ENCODE peak calls at places on chromosomes 7 and 10, in seven cellular contexts. S is cardiac muscle cell, T is right cardiac atrium, R is spleen, G is amniotic stem cell, X is glutamatergic neuron, I is neuronal stem cell. M is an unnamed sample.

GRCh38 chr7:100174582-100174981 is 2.6 kb downstream of the GPC2 start:
- DNase-seq in S (no peak), T (no peak), R (peak), G (no peak), X (no peak), I (no peak), M (no peak)

GRCh38 chr10:60849217-60849616 is 70.9 kb downstream of the CDK1 start:
- DNase-seq in S (no peak), T (peak), R (no peak), G (no peak), X (no peak), I (no peak), M (no peak)

GRCh38 chr10:31075434-31075833 is 43.8 kb upstream of the ZNF438 start:
- DNase-seq in S (no peak), T (no peak), R (no peak), G (peak), X (no peak), I (no peak), M (no peak)

GRCh38 chr7:27201231-27202017 is 1.5 kb upstream of the HOXA13 start:
- DNase-seq in S (no peak), T (no peak), R (peak), G (no peak), X (no peak), I (no peak), M (peak)

GRCh38 chr7:76423666-76424412 is 911 bp upstream of the ZP3 start:
- DNase-seq in S (peak), T (no peak), R (peak), G (no peak), X (no peak), I (no peak), M (no peak)

GRCh38 chr10:18060217-18060616 is 80.0 kb upstream of the CACNB2 start:
- DNase-seq in S (peak), T (peak), R (no peak), G (no peak), X (no peak), I (no peak), M (no peak)

GRCh38 chr7:47435889-47436312 is 146.0 kb downstream of the TNS3 start:
- DNase-seq in S (peak), T (peak), R (no peak), G (no peak), X (peak), I (peak), M (no peak)

GRCh38 chr10:78938695-78939672 is 129.8 kb upstream of the ZMIZ1 start:
- DNase-seq in S (no peak), T (no peak), R (peak), G (no peak), X (no peak), I (no peak), M (no peak)

GRCh38 chr7:73520673-73521635 is 1.1 kb downstream of the BAZ1B start:
- DNase-seq in S (peak), T (peak), R (no peak), G (no peak), X (peak), I (no peak), M (peak)

GRCh38 chr10:51651063-51651462 is 48.3 kb downstream of the CSTF2T start:
- DNase-seq in S (no peak), T (no peak), R (no peak), G (no peak), X (no peak), I (no peak), M (no peak)

GRCh38 chr7:129975309-129975708 is 22.5 kb upstream of the UBE2H start:
- DNase-seq in S (no peak), T (no peak), R (no peak), G (no peak), X (no peak), I (no peak), M (no peak)

GRCh38 chr10:103822052-103822716 is 33.2 kb downstream of the SH3PXD2A start:
- DNase-seq in S (no peak), T (no peak), R (peak), G (no peak), X (no peak), I (no peak), M (no peak)

GRCh38 chr7:101201695-101202602 is 1.1 kb upstream of the MOGAT3 start:
- DNase-seq in S (no peak), T (peak), R (no peak), G (no peak), X (no peak), I (no peak), M (peak)

GRCh38 chr7:96327429-96327828 is 5.5 kb upstream of the SLC25A13 start:
- DNase-seq in S (no peak), T (no peak), R (no peak), G (no peak), X (no peak), I (no peak), M (no peak)

GRCh38 chr7:41027428-41028115 is 675.3 kb downstream of the INHBA start:
- DNase-seq in S (no peak), T (no peak), R (no peak), G (peak), X (no peak), I (no peak), M (no peak)

GRCh38 chr7:12635830-12636229 is 51.6 kb upstream of the ARL4A start:
- DNase-seq in S (no peak), T (no peak), R (no peak), G (no peak), X (no peak), I (no peak), M (no peak)

GRCh38 chr7:111339006-111339405 is 223.3 kb downstream of the IMMP2L start:
- DNase-seq in S (no peak), T (no peak), R (no peak), G (no peak), X (no peak), I (no peak), M (no peak)

GRCh38 chr7:36019966-36020365 is 133.1 kb upstream of the EEPD1 start:
- DNase-seq in S (no peak), T (no peak), R (no peak), G (no peak), X (no peak), I (no peak), M (peak)

GRCh38 chr10:71211759-71212248 is 566 bp upstream of the UNC5B start:
- DNase-seq in S (no peak), T (no peak), R (no peak), G (no peak), X (no peak), I (no peak), M (no peak)

GRCh38 chr7:2103071-2103898 is 129.5 kb downstream of the MAD1L1 start:
- DNase-seq in S (no peak), T (no peak), R (no peak), G (no peak), X (no peak), I (no peak), M (peak)

GRCh38 chr10:69048103-69048502 is 39.8 kb upstream of the SRGN start:
- DNase-seq in S (no peak), T (peak), R (peak), G (no peak), X (no peak), I (no peak), M (no peak)

GRCh38 chr10:49609283-49610014 is 661 bp upstream of the SLC18A3 start:
- DNase-seq in S (peak), T (no peak), R (peak), G (no peak), X (peak), I (no peak), M (peak)

GRCh38 chr7:131218727-131219128 is 108.9 kb upstream of the MKLN1 start:
- DNase-seq in S (no peak), T (no peak), R (no peak), G (no peak), X (no peak), I (no peak), M (no peak)

GRCh38 chr10:8768854-8769253 is 714.4 kb downstream of the GATA3 start:
- DNase-seq in S (no peak), T (no peak), R (no peak), G (no peak), X (no peak), I (no peak), M (no peak)

GRCh38 chr7:124072603-124073324 is 39.9 kb upstream of the TMEM229A start:
- DNase-seq in S (no peak), T (no peak), R (no peak), G (peak), X (no peak), I (no peak), M (no peak)

GRCh38 chr7:128793184-128793552 is 1.4 kb downstream of the CCDC136 start:
- DNase-seq in S (no peak), T (no peak), R (no peak), G (no peak), X (no peak), I (no peak), M (no peak)

GRCh38 chr7:99404235-99404976 is 4.0 kb downstream of the PDAP1 start:
- DNase-seq in S (no peak), T (peak), R (no peak), G (no peak), X (no peak), I (no peak), M (no peak)

GRCh38 chr7:40866601-40867000 is 731.8 kb downstream of the SUGCT start:
- DNase-seq in S (peak), T (no peak), R (no peak), G (no peak), X (no peak), I (no peak), M (no peak)

GRCh38 chr10:33224251-33224965 is 110.1 kb downstream of the NRP1 start:
- DNase-seq in S (no peak), T (no peak), R (no peak), G (no peak), X (no peak), I (no peak), M (no peak)

GRCh38 chr7:2512179-2512644 is 7.4 kb upstream of the LFNG start:
- DNase-seq in S (no peak), T (peak), R (no peak), G (no peak), X (no peak), I (no peak), M (no peak)

GRCh38 chr10:108097258-108097657 is 932.8 kb upstream of the SORCS1 start:
- DNase-seq in S (no peak), T (no peak), R (peak), G (no peak), X (no peak), I (no peak), M (no peak)

GRCh38 chr7:55189878-55190436 is 171.1 kb downstream of the EGFR start:
- DNase-seq in S (no peak), T (peak), R (no peak), G (no peak), X (no peak), I (no peak), M (no peak)

GRCh38 chr10:74067373-74068370 is 69.8 kb downstream of the VCL start:
- DNase-seq in S (no peak), T (no peak), R (no peak), G (no peak), X (no peak), I (no peak), M (no peak)

GRCh38 chr7:26011039-26011696 is 140.8 kb upstream of the NFE2L3 start:
- DNase-seq in S (no peak), T (no peak), R (no peak), G (no peak), X (no peak), I (no peak), M (no peak)

GRCh38 chr10:120336910-120337540 is 120.0 kb upstream of the PLPP4 start:
- DNase-seq in S (peak), T (peak), R (no peak), G (no peak), X (peak), I (peak), M (peak)